ENCODE peak calls at places on chromosomes 6 and 20, in six cellular contexts. One of them, this sample, is unnamed.

GRCh38 chr20:54475334-54476287 is at the start of gene DOK5:
- DNase-seq in CD8-positive, alpha-beta T cell: no peak
- DNase-seq in lung: no peak
- DNase-seq in CD4-positive, alpha-beta T cell: no peak
- DNase-seq in astrocyte: peak; percentile 52
- DNase-seq in natural killer cell: no peak
- DNase-seq in this sample: peak; percentile 78

GRCh38 chr6:74715362-74716068 is 490.3 kb downstream of the COL12A1 start:
- DNase-seq in CD8-positive, alpha-beta T cell: no peak
- DNase-seq in lung: no peak
- DNase-seq in CD4-positive, alpha-beta T cell: no peak
- DNase-seq in astrocyte: peak; percentile 41
- DNase-seq in natural killer cell: no peak
- DNase-seq in this sample: no peak

GRCh38 chr6:118307581-118307980 is 240.5 kb upstream of the PLN start:
- DNase-seq in CD8-positive, alpha-beta T cell: no peak
- DNase-seq in lung: no peak
- DNase-seq in CD4-positive, alpha-beta T cell: no peak
- DNase-seq in astrocyte: no peak
- DNase-seq in natural killer cell: no peak
- DNase-seq in this sample: no peak

GRCh38 chr20:40948352-40949267 is 80.0 kb upstream of the TOP1 start:
- DNase-seq in CD8-positive, alpha-beta T cell: no peak
- DNase-seq in lung: no peak
- DNase-seq in CD4-positive, alpha-beta T cell: no peak
- DNase-seq in astrocyte: peak; percentile 60
- DNase-seq in natural killer cell: no peak
- DNase-seq in this sample: no peak

GRCh38 chr6:137365648-137366047 is 128.5 kb downstream of the OLIG3 start:
- DNase-seq in CD8-positive, alpha-beta T cell: no peak
- DNase-seq in lung: no peak
- DNase-seq in CD4-positive, alpha-beta T cell: no peak
- DNase-seq in astrocyte: no peak
- DNase-seq in natural killer cell: no peak
- DNase-seq in this sample: no peak

GRCh38 chr6:136483906-136484305 is 66.3 kb downstream of the MAP7 start:
- DNase-seq in CD8-positive, alpha-beta T cell: no peak
- DNase-seq in lung: no peak
- DNase-seq in CD4-positive, alpha-beta T cell: no peak
- DNase-seq in astrocyte: no peak
- DNase-seq in natural killer cell: no peak
- DNase-seq in this sample: no peak

GRCh38 chr20:54017846-54018245 is 52.5 kb downstream of the BCAS1 start:
- DNase-seq in CD8-positive, alpha-beta T cell: no peak
- DNase-seq in lung: no peak
- DNase-seq in CD4-positive, alpha-beta T cell: no peak
- DNase-seq in astrocyte: no peak
- DNase-seq in natural killer cell: no peak
- DNase-seq in this sample: no peak

GRCh38 chr6:38528196-38528965 is 111.3 kb downstream of the BTBD9 start:
- DNase-seq in CD8-positive, alpha-beta T cell: no peak
- DNase-seq in lung: no peak
- DNase-seq in CD4-positive, alpha-beta T cell: no peak
- DNase-seq in astrocyte: peak; percentile 77
- DNase-seq in natural killer cell: no peak
- DNase-seq in this sample: no peak

GRCh38 chr20:10672579-10673127 is 1.1 kb downstream of the JAG1 start:
- DNase-seq in CD8-positive, alpha-beta T cell: no peak
- DNase-seq in lung: peak; percentile 66
- DNase-seq in CD4-positive, alpha-beta T cell: no peak
- DNase-seq in astrocyte: peak; percentile 59
- DNase-seq in natural killer cell: peak; percentile 71
- DNase-seq in this sample: no peak

GRCh38 chr20:10469599-10469998 is 34.5 kb downstream of the SLX4IP start:
- DNase-seq in CD8-positive, alpha-beta T cell: no peak
- DNase-seq in lung: peak; percentile 48
- DNase-seq in CD4-positive, alpha-beta T cell: no peak
- DNase-seq in astrocyte: peak; percentile 69
- DNase-seq in natural killer cell: no peak
- DNase-seq in this sample: no peak

GRCh38 chr6:101956961-101957360 is 563.5 kb downstream of the GRIK2 start:
- DNase-seq in CD8-positive, alpha-beta T cell: no peak
- DNase-seq in lung: no peak
- DNase-seq in CD4-positive, alpha-beta T cell: no peak
- DNase-seq in astrocyte: peak; percentile 56
- DNase-seq in natural killer cell: no peak
- DNase-seq in this sample: no peak

GRCh38 chr6:1611322-1611571 is 1.5 kb downstream of the FOXC1 start:
- DNase-seq in CD8-positive, alpha-beta T cell: no peak
- DNase-seq in lung: no peak
- DNase-seq in CD4-positive, alpha-beta T cell: no peak
- DNase-seq in astrocyte: no peak
- DNase-seq in natural killer cell: no peak
- DNase-seq in this sample: no peak

GRCh38 chr6:53496797-53497196 is 48.1 kb downstream of the GCLC start:
- DNase-seq in CD8-positive, alpha-beta T cell: no peak
- DNase-seq in lung: no peak
- DNase-seq in CD4-positive, alpha-beta T cell: no peak
- DNase-seq in astrocyte: peak; percentile 93
- DNase-seq in natural killer cell: no peak
- DNase-seq in this sample: no peak

GRCh38 chr6:324729-325125 is 32.4 kb downstream of the DUSP22 start:
- DNase-seq in CD8-positive, alpha-beta T cell: no peak
- DNase-seq in lung: no peak
- DNase-seq in CD4-positive, alpha-beta T cell: no peak
- DNase-seq in astrocyte: no peak
- DNase-seq in natural killer cell: no peak
- DNase-seq in this sample: no peak

GRCh38 chr6:118313762-118314161 is 234.3 kb upstream of the PLN start:
- DNase-seq in CD8-positive, alpha-beta T cell: no peak
- DNase-seq in lung: no peak
- DNase-seq in CD4-positive, alpha-beta T cell: no peak
- DNase-seq in astrocyte: no peak
- DNase-seq in natural killer cell: no peak
- DNase-seq in this sample: no peak

GRCh38 chr6:143060806-143061596 is at the start of gene AIG1:
- DNase-seq in CD8-positive, alpha-beta T cell: peak; percentile 59
- DNase-seq in lung: peak; percentile 75
- DNase-seq in CD4-positive, alpha-beta T cell: peak; percentile 56
- DNase-seq in astrocyte: peak; percentile 57
- DNase-seq in natural killer cell: peak; percentile 65
- DNase-seq in this sample: peak; percentile 77

GRCh38 chr20:6818033-6818808 is 50.7 kb downstream of the BMP2 start:
- DNase-seq in CD8-positive, alpha-beta T cell: no peak
- DNase-seq in lung: no peak
- DNase-seq in CD4-positive, alpha-beta T cell: no peak
- DNase-seq in astrocyte: peak; percentile 8
- DNase-seq in natural killer cell: no peak
- DNase-seq in this sample: no peak

GRCh38 chr6:64050586-64050985 is 415.0 kb downstream of the PHF3 start:
- DNase-seq in CD8-positive, alpha-beta T cell: no peak
- DNase-seq in lung: no peak
- DNase-seq in CD4-positive, alpha-beta T cell: no peak
- DNase-seq in astrocyte: no peak
- DNase-seq in natural killer cell: no peak
- DNase-seq in this sample: no peak

GRCh38 chr6:16770701-16771569 is 9.7 kb upstream of the ATXN1 start:
- DNase-seq in CD8-positive, alpha-beta T cell: peak; percentile 78
- DNase-seq in lung: peak; percentile 77
- DNase-seq in CD4-positive, alpha-beta T cell: peak; percentile 69
- DNase-seq in astrocyte: peak; percentile 65
- DNase-seq in natural killer cell: peak; percentile 71
- DNase-seq in this sample: no peak

GRCh38 chr6:35273822-35274559 is 14.5 kb downstream of the ZNF76 start:
- DNase-seq in CD8-positive, alpha-beta T cell: no peak
- DNase-seq in lung: no peak
- DNase-seq in CD4-positive, alpha-beta T cell: no peak
- DNase-seq in astrocyte: no peak
- DNase-seq in natural killer cell: no peak
- DNase-seq in this sample: no peak

GRCh38 chr6:93786474-93787330 is 367.3 kb upstream of the EPHA7 start:
- DNase-seq in CD8-positive, alpha-beta T cell: no peak
- DNase-seq in lung: no peak
- DNase-seq in CD4-positive, alpha-beta T cell: no peak
- DNase-seq in astrocyte: no peak
- DNase-seq in natural killer cell: no peak
- DNase-seq in this sample: no peak

GRCh38 chr6:144912474-144912873 is 627.3 kb downstream of the UTRN start:
- DNase-seq in CD8-positive, alpha-beta T cell: no peak
- DNase-seq in lung: no peak
- DNase-seq in CD4-positive, alpha-beta T cell: no peak
- DNase-seq in astrocyte: peak; percentile 90
- DNase-seq in natural killer cell: no peak
- DNase-seq in this sample: no peak

GRCh38 chr20:951384-952169 is 35.4 kb upstream of the ANGPT4 start:
- DNase-seq in CD8-positive, alpha-beta T cell: no peak
- DNase-seq in lung: no peak
- DNase-seq in CD4-positive, alpha-beta T cell: no peak
- DNase-seq in astrocyte: no peak
- DNase-seq in natural killer cell: no peak
- DNase-seq in this sample: no peak
- TF ChIP-seq CTCF in CD8-positive, alpha-beta T cell: no peak
- TF ChIP-seq CTCF in lung: no peak
- TF ChIP-seq CTCF in CD4-positive, alpha-beta T cell: no peak
- TF ChIP-seq CTCF in astrocyte: no peak
- TF ChIP-seq CTCF in natural killer cell: no peak
- TF ChIP-seq CTCF in this sample: no peak

GRCh38 chr6:49570474-49571079 is 20.1 kb downstream of the C6orf141 start:
- DNase-seq in CD8-positive, alpha-beta T cell: no peak
- DNase-seq in lung: no peak
- DNase-seq in CD4-positive, alpha-beta T cell: no peak
- DNase-seq in astrocyte: peak; percentile 18
- DNase-seq in natural killer cell: no peak
- DNase-seq in this sample: no peak
- TF ChIP-seq CTCF in CD8-positive, alpha-beta T cell: no peak
- TF ChIP-seq CTCF in lung: no peak
- TF ChIP-seq CTCF in CD4-positive, alpha-beta T cell: no peak
- TF ChIP-seq CTCF in astrocyte: peak; percentile 9
- TF ChIP-seq CTCF in natural killer cell: no peak
- TF ChIP-seq CTCF in this sample: no peak

GRCh38 chr20:43068482-43068881 is 121.2 kb downstream of the PTPRT start:
- DNase-seq in CD8-positive, alpha-beta T cell: no peak
- DNase-seq in lung: no peak
- DNase-seq in CD4-positive, alpha-beta T cell: no peak
- DNase-seq in astrocyte: no peak
- DNase-seq in natural killer cell: no peak
- DNase-seq in this sample: no peak
- TF ChIP-seq CTCF in CD8-positive, alpha-beta T cell: no peak
- TF ChIP-seq CTCF in lung: no peak
- TF ChIP-seq CTCF in CD4-positive, alpha-beta T cell: no peak
- TF ChIP-seq CTCF in astrocyte: no peak
- TF ChIP-seq CTCF in natural killer cell: no peak
- TF ChIP-seq CTCF in this sample: no peak

DNA sequence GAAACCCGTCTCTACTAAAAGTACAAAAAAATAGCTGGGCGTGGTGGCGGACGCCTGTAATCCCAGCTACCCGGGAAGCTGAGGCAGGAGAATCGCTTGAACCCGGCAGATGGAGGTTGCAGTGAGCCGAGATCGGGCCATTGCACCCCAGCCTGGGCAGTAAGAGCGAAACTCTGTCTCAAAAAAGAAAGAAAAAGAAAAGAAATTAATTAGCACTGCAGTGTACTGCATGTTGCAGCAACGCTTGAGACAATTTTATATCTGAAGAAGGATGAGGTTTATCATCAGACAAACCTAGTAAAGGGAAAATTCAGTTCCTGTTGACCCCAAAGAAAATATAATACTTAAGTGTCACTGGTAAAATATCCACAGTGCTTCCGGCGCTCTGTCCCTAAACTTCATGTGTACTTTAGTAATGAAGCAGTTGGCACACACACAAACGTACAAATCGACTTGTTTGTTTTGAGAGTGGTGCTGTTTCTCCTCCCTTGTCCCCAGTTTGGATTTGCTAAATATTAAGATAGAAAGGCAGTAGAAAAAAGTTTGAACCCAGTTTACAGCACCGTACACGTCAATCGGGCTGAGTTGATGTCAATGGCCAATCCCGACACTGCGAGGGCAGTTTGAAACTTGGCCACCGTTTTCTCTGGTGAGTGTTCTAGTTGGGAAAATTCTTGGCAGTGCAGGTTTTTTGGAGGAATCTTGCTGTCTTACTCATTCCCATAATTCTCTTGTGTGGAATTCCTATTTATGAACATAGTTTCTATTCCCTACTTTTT is 72.7 kb downstream of the OR2B2 start:
- DNase-seq in CD8-positive, alpha-beta T cell: no peak
- DNase-seq in lung: peak; percentile 36
- DNase-seq in CD4-positive, alpha-beta T cell: no peak
- DNase-seq in astrocyte: peak; percentile 86
- DNase-seq in natural killer cell: no peak
- DNase-seq in this sample: no peak
- TF ChIP-seq CTCF in CD8-positive, alpha-beta T cell: no peak
- TF ChIP-seq CTCF in lung: no peak
- TF ChIP-seq CTCF in CD4-positive, alpha-beta T cell: no peak
- TF ChIP-seq CTCF in astrocyte: no peak
- TF ChIP-seq CTCF in natural killer cell: no peak
- TF ChIP-seq CTCF in this sample: no peak

This sample was measured in type B pancreatic cell.